ENCODE peak calls at places on chromosomes 3 and 15, in five cellular contexts. J is body of pancreas, C is pancreas, H is NCI-H1694 treated with DMSO at 0.1 percent for 48 hours, M is NCI-H2171 treated with DMSO at 0.1 percent for 48 hours. E is an unnamed sample.

GRCh38 chr3:82329300-82329699 is 567.9 kb upstream of the GBE1 start:
- DNase-seq in J (no peak), C (no peak), H (no peak), M (no peak), E (no peak)

GRCh38 chr15:30921781-30922371 is 18.2 kb downstream of the FAN1 start:
- DNase-seq in J (no peak), C (no peak), H (no peak), M (no peak), E (no peak)

GRCh38 chr3:46129588-46130272 is 78.4 kb downstream of the CCR1 start:
- DNase-seq in J (no peak), C (no peak), H (no peak), M (no peak), E (no peak)

GRCh38 chr3:6825527-6825926 is 35.4 kb upstream of the GRM7 start:
- DNase-seq in J (no peak), C (no peak), H (peak), M (no peak), E (no peak)

GRCh38 chr15:82968066-82968465 is 15.5 kb upstream of the HOMER2 start:
- DNase-seq in J (no peak), C (no peak), H (no peak), M (no peak), E (no peak)

GRCh38 chr15:41881925-41882688 is 11.7 kb downstream of the SPTBN5 start:
- DNase-seq in J (peak), C (peak), H (no peak), M (peak), E (peak)

GRCh38 chr3:89043406-89043947 is 63.9 kb upstream of the EPHA3 start:
- DNase-seq in J (no peak), C (no peak), H (no peak), M (no peak), E (no peak)

GRCh38 chr15:92809880-92810361 is 90.2 kb upstream of the CHD2 start:
- DNase-seq in J (peak), C (no peak), H (peak), M (no peak), E (peak)

GRCh38 chr3:172717493-172718088 is 6.7 kb upstream of the NCEH1 start:
- DNase-seq in J (no peak), C (no peak), H (peak), M (no peak), E (no peak)

GRCh38 chr15:79960502-79961217 is 10.3 kb downstream of the BCL2A1 start:
- DNase-seq in J (no peak), C (no peak), H (no peak), M (no peak), E (no peak)

GRCh38 chr15:39896837-39897236 is 23.2 kb downstream of the GPR176 start:
- DNase-seq in J (no peak), C (no peak), H (no peak), M (no peak), E (no peak)

GRCh38 chr3:128133273-128133883 is 9.8 kb upstream of the RUVBL1 start:
- DNase-seq in J (peak), C (no peak), H (peak), M (peak), E (peak)

GRCh38 chr3:188191460-188191859 is 37.5 kb downstream of the LPP start:
- DNase-seq in J (no peak), C (no peak), H (no peak), M (no peak), E (no peak)

GRCh38 chr3:75188937-75189336 is 475.2 kb upstream of the FRG2C start:
- DNase-seq in J (no peak), C (no peak), H (no peak), M (no peak), E (no peak)

GRCh38 chr3:193214445-193214844 is 26.6 kb upstream of the PLAAT1 start:
- DNase-seq in J (no peak), C (no peak), H (no peak), M (no peak), E (no peak)

GRCh38 chr3:177752841-177753240 is 555.6 kb upstream of the TBL1XR1 start:
- DNase-seq in J (no peak), C (no peak), H (no peak), M (no peak), E (no peak)

GRCh38 chr3:63492464-63492863 is 160.0 kb upstream of the SNTN start:
- DNase-seq in J (no peak), C (no peak), H (no peak), M (no peak), E (no peak)

GRCh38 chr3:108474581-108474980 is 35.8 kb downstream of the MYH15 start:
- DNase-seq in J (no peak), C (no peak), H (no peak), M (no peak), E (no peak)

GRCh38 chr3:14885307-14885706 is 62.1 kb upstream of the NR2C2 start:
- DNase-seq in J (no peak), C (no peak), H (no peak), M (no peak), E (no peak)

GRCh38 chr3:88412346-88412745 is 262.6 kb downstream of the C3orf38 start:
- DNase-seq in J (no peak), C (no peak), H (no peak), M (no peak), E (no peak)

GRCh38 chr3:184583345-184584000 is 21.9 kb downstream of the EPHB3 start:
- DNase-seq in J (no peak), C (peak), H (no peak), M (no peak), E (peak)

GRCh38 chr15:93143186-93143585 is 54.2 kb upstream of the RGMA start:
- DNase-seq in J (no peak), C (no peak), H (no peak), M (no peak), E (no peak)

GRCh38 chr3:56291244-56291680 is 177.0 kb downstream of the ERC2 start:
- DNase-seq in J (no peak), C (no peak), H (no peak), M (no peak), E (no peak)

GRCh38 chr15:64356443-64357040 is 569 bp upstream of the CSNK1G1 start:
- DNase-seq in J (no peak), C (no peak), H (no peak), M (peak), E (no peak)

GRCh38 chr3:33071946-33072345 is 25.0 kb downstream of the GLB1 start:
- DNase-seq in J (no peak), C (no peak), H (no peak), M (no peak), E (no peak)